ENCODE peak calls at places on chromosomes 2 and 18, in seven cellular contexts. One of them, this sample, is unnamed.

GRCh38 chr2:108907822-108908716 is 81.0 kb downstream of the EDAR start:
- DNase-seq in right cardiac atrium: no peak
- DNase-seq in iPS DF 6.9: no peak
- DNase-seq in fibroblast of lung: no peak
- DNase-seq in psoas muscle: no peak
- DNase-seq in NT2/D1: no peak
- DNase-seq in OCI-LY7: no peak
- DNase-seq in this sample: no peak

GRCh38 chr18:59988098-59988706 is 88.4 kb downstream of the PMAIP1 start:
- DNase-seq in iPS DF 6.9: no peak
- DNase-seq in psoas muscle: peak; percentile 29
- DNase-seq in fibroblast of lung: peak; percentile 81
- DNase-seq in OCI-LY7: peak; percentile 53
- DNase-seq in NT2/D1: peak; percentile 20
- DNase-seq in right cardiac atrium: no peak
- DNase-seq in this sample: peak; percentile 49

GRCh38 chr2:206353685-206354084 is 79.2 kb downstream of the ZDBF2 start:
- DNase-seq in iPS DF 6.9: no peak
- DNase-seq in right cardiac atrium: no peak
- DNase-seq in fibroblast of lung: no peak
- DNase-seq in NT2/D1: no peak
- DNase-seq in OCI-LY7: peak; percentile 11
- DNase-seq in psoas muscle: no peak
- DNase-seq in this sample: no peak

GRCh38 chr2:164220250-164220649 is 401.0 kb downstream of the GRB14 start:
- DNase-seq in fibroblast of lung: no peak
- DNase-seq in iPS DF 6.9: no peak
- DNase-seq in psoas muscle: no peak
- DNase-seq in OCI-LY7: no peak
- DNase-seq in right cardiac atrium: no peak
- DNase-seq in NT2/D1: no peak
- DNase-seq in this sample: no peak

GRCh38 chr2:194491409-194492115 is 1165.5 kb upstream of the SLC39A10 start:
- DNase-seq in fibroblast of lung: no peak
- DNase-seq in OCI-LY7: no peak
- DNase-seq in psoas muscle: no peak
- DNase-seq in right cardiac atrium: no peak
- DNase-seq in iPS DF 6.9: no peak
- DNase-seq in NT2/D1: no peak
- DNase-seq in this sample: no peak

GRCh38 chr18:38923136-38923535 is 1357.5 kb upstream of the CELF4 start:
- DNase-seq in psoas muscle: no peak
- DNase-seq in NT2/D1: no peak
- DNase-seq in fibroblast of lung: no peak
- DNase-seq in iPS DF 6.9: no peak
- DNase-seq in OCI-LY7: no peak
- DNase-seq in right cardiac atrium: no peak
- DNase-seq in this sample: no peak

GRCh38 chr18:41647914-41648313 is 307.1 kb upstream of the PIK3C3 start:
- DNase-seq in fibroblast of lung: no peak
- DNase-seq in iPS DF 6.9: no peak
- DNase-seq in OCI-LY7: no peak
- DNase-seq in right cardiac atrium: no peak
- DNase-seq in NT2/D1: no peak
- DNase-seq in psoas muscle: no peak
- DNase-seq in this sample: no peak

GRCh38 chr2:9423922-9424272 is 443 bp downstream of the CPSF3 start:
- DNase-seq in psoas muscle: no peak
- DNase-seq in fibroblast of lung: peak; percentile 28
- DNase-seq in NT2/D1: no peak
- DNase-seq in iPS DF 6.9: no peak
- DNase-seq in right cardiac atrium: no peak
- DNase-seq in OCI-LY7: peak; percentile 61
- DNase-seq in this sample: no peak

GRCh38 chr2:55743583-55743982 is 49.9 kb upstream of the PNPT1 start:
- DNase-seq in NT2/D1: no peak
- DNase-seq in OCI-LY7: no peak
- DNase-seq in fibroblast of lung: peak; percentile 22
- DNase-seq in right cardiac atrium: no peak
- DNase-seq in iPS DF 6.9: no peak
- DNase-seq in psoas muscle: no peak
- DNase-seq in this sample: no peak

GRCh38 chr18:57789105-57789504 is 14.0 kb downstream of the ATP8B1 start:
- DNase-seq in iPS DF 6.9: no peak
- DNase-seq in NT2/D1: no peak
- DNase-seq in psoas muscle: no peak
- DNase-seq in fibroblast of lung: peak; percentile 91
- DNase-seq in right cardiac atrium: no peak
- DNase-seq in OCI-LY7: no peak
- DNase-seq in this sample: peak; percentile 73

GRCh38 chr2:196160101-196160500 is 11.3 kb downstream of the STK17B start:
- DNase-seq in NT2/D1: no peak
- DNase-seq in psoas muscle: no peak
- DNase-seq in iPS DF 6.9: no peak
- DNase-seq in OCI-LY7: peak; percentile 91
- DNase-seq in fibroblast of lung: peak; percentile 96
- DNase-seq in right cardiac atrium: no peak
- DNase-seq in this sample: peak; percentile 62

GRCh38 chr2:4353668-4354067 is 650.3 kb downstream of the DCDC2C start:
- DNase-seq in fibroblast of lung: no peak
- DNase-seq in psoas muscle: no peak
- DNase-seq in OCI-LY7: no peak
- DNase-seq in right cardiac atrium: no peak
- DNase-seq in NT2/D1: no peak
- DNase-seq in iPS DF 6.9: no peak
- DNase-seq in this sample: no peak

GRCh38 chr2:42905341-42906114 is 113.1 kb upstream of the HAAO start:
- DNase-seq in fibroblast of lung: no peak
- DNase-seq in OCI-LY7: no peak
- DNase-seq in iPS DF 6.9: no peak
- DNase-seq in right cardiac atrium: peak; percentile 77
- DNase-seq in NT2/D1: no peak
- DNase-seq in psoas muscle: peak; percentile 44
- DNase-seq in this sample: no peak

GRCh38 chr18:79687806-79688205 is 8.2 kb downstream of the CTDP1 start:
- DNase-seq in psoas muscle: no peak
- DNase-seq in fibroblast of lung: peak; percentile 46
- DNase-seq in OCI-LY7: no peak
- DNase-seq in iPS DF 6.9: no peak
- DNase-seq in right cardiac atrium: no peak
- DNase-seq in NT2/D1: no peak
- DNase-seq in this sample: no peak

GRCh38 chr2:113186421-113186820 is 12.7 kb downstream of the PSD4 start:
- DNase-seq in fibroblast of lung: no peak
- DNase-seq in psoas muscle: no peak
- DNase-seq in right cardiac atrium: no peak
- DNase-seq in NT2/D1: no peak
- DNase-seq in iPS DF 6.9: no peak
- DNase-seq in OCI-LY7: no peak
- DNase-seq in this sample: no peak

DNA sequence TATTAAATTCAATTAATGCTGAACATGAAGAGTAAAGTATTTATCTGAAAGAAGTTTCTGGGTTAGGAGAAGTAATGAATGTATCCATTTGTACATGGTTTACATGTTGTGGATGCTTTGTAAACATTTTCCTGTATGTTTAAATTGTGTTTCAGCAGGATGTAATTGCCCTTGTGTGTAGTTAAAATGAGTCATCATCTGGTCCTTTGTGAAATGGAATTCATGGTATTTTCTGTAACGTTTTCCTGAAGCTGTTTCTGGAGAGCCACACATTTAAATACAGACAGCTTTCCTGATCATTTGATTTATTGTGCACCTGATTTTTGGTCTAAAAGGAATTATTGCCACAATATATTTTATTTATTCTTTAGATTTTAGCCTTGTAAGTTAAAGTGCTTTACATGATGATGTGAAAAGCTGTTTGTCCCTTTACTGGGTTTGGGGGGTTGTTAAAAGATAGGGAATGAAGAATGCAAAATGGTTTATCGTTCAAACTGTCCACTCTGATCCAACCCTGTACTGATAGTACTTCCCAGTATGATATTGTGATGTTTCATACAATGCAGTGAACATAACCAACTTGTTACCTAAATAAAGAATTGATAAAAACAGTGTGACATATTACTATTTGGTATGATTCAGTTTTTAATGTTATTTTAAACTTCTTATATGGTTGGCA is 41.7 kb upstream of the SLC3A1 start:
- DNase-seq in OCI-LY7: no peak
- DNase-seq in fibroblast of lung: peak; percentile 56
- DNase-seq in iPS DF 6.9: no peak
- DNase-seq in right cardiac atrium: no peak
- DNase-seq in psoas muscle: no peak
- DNase-seq in NT2/D1: peak; percentile 38
- DNase-seq in this sample: no peak
- H3K4me1 ChIP-seq in OCI-LY7: peaks cover 18% of the 10 kb centered on the region
- H3K4me1 ChIP-seq in fibroblast of lung: peaks cover 3% of the 10 kb centered on the region
- H3K4me1 ChIP-seq in iPS DF 6.9: no peaks in the 10 kb centered on the region
- H3K4me1 ChIP-seq in right cardiac atrium: no peaks in the 10 kb centered on the region
- H3K4me1 ChIP-seq in psoas muscle: no peaks in the 10 kb centered on the region
- H3K4me1 ChIP-seq in NT2/D1: no peaks in the 10 kb centered on the region
- H3K4me1 ChIP-seq in this sample: no peaks in the 10 kb centered on the region

DNA sequence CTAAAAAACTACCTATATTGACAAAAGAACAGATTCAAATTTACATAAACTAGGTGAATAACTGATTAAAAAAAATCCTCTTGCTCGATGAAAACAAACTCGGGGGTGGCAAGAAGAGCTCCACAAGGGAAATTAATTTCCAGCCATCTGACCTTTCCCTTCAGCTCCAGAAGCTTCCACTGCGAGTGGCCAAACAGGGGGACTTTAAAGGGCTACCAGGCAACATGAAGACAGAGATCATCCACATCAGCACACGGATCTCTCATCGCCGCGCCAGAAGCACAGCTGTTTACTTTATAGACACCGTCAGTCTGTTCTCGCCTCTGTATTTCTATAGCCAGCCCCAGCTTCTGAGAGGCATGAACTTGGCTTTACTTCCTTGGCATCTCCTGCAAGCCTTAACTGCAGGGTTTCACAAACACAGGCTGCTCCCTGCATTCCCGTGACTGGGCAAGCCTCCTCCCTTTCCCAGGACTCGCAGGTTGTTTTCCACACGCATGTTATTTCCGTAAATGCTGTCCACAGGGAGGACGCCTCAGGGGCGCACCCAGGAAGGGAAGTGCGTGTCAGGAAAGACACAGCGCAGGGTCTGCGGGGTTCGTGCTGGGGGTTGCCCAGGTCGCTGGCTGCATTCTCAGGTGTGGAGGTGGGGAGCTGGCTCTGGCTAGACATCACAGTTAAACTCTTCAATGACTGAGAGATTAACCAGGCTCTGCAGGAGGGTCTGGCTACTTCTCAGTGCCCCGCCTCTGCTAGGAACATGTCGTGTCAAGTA is 85.0 kb downstream of the USP40 start:
- DNase-seq in OCI-LY7: no peak
- DNase-seq in psoas muscle: no peak
- DNase-seq in iPS DF 6.9: no peak
- DNase-seq in right cardiac atrium: no peak
- DNase-seq in NT2/D1: no peak
- DNase-seq in fibroblast of lung: peak; percentile 17
- DNase-seq in this sample: no peak
- H3K4me1 ChIP-seq in OCI-LY7: no peaks in the 10 kb centered on the region
- H3K4me1 ChIP-seq in psoas muscle: peaks cover 21% of the 10 kb centered on the region
- H3K4me1 ChIP-seq in iPS DF 6.9: no peaks in the 10 kb centered on the region
- H3K4me1 ChIP-seq in right cardiac atrium: no peaks in the 10 kb centered on the region
- H3K4me1 ChIP-seq in NT2/D1: no peaks in the 10 kb centered on the region
- H3K4me1 ChIP-seq in fibroblast of lung: peaks cover 5% of the 10 kb centered on the region
- H3K4me1 ChIP-seq in this sample: no peaks in the 10 kb centered on the region

GRCh38 chr18:13617826-13618515 is 108.4 kb downstream of the FAM210A start:
- DNase-seq in fibroblast of lung: no peak
- DNase-seq in OCI-LY7: peak; percentile 40
- DNase-seq in right cardiac atrium: no peak
- DNase-seq in psoas muscle: no peak
- DNase-seq in iPS DF 6.9: no peak
- DNase-seq in NT2/D1: no peak
- DNase-seq in this sample: no peak

GRCh38 chr18:13619505-13620205 is 106.7 kb downstream of the FAM210A start:
- DNase-seq in NT2/D1: no peak
- DNase-seq in OCI-LY7: no peak
- DNase-seq in iPS DF 6.9: no peak
- DNase-seq in psoas muscle: no peak
- DNase-seq in fibroblast of lung: no peak
- DNase-seq in right cardiac atrium: no peak
- DNase-seq in this sample: no peak

GRCh38 chr18:13620818-13621445 is 105.4 kb downstream of the FAM210A start:
- DNase-seq in NT2/D1: no peak
- DNase-seq in OCI-LY7: no peak
- DNase-seq in right cardiac atrium: no peak
- DNase-seq in psoas muscle: no peak
- DNase-seq in iPS DF 6.9: no peak
- DNase-seq in fibroblast of lung: no peak
- DNase-seq in this sample: no peak

GRCh38 chr18:13620206-13620672 is 106.1 kb downstream of the FAM210A start:
- DNase-seq in OCI-LY7: no peak
- DNase-seq in psoas muscle: no peak
- DNase-seq in fibroblast of lung: no peak
- DNase-seq in right cardiac atrium: no peak
- DNase-seq in iPS DF 6.9: no peak
- DNase-seq in NT2/D1: no peak
- DNase-seq in this sample: no peak

GRCh38 chr18:13618760-13619438 is 107.5 kb downstream of the FAM210A start:
- DNase-seq in iPS DF 6.9: no peak
- DNase-seq in right cardiac atrium: no peak
- DNase-seq in NT2/D1: no peak
- DNase-seq in psoas muscle: no peak
- DNase-seq in OCI-LY7: no peak
- DNase-seq in fibroblast of lung: no peak
- DNase-seq in this sample: no peak
- H3K4me1 ChIP-seq in iPS DF 6.9: no peaks in the 10 kb centered on the region
- H3K4me1 ChIP-seq in right cardiac atrium: peaks cover 2% of the 10 kb centered on the region
- H3K4me1 ChIP-seq in NT2/D1: peaks cover 5% of the 10 kb centered on the region
- H3K4me1 ChIP-seq in psoas muscle: peaks cover 16% of the 10 kb centered on the region
- H3K4me1 ChIP-seq in OCI-LY7: peaks cover 46% of the 10 kb centered on the region
- H3K4me1 ChIP-seq in fibroblast of lung: no peaks in the 10 kb centered on the region
- H3K4me1 ChIP-seq in this sample: no peaks in the 10 kb centered on the region

GRCh38 chr2:68726608-68727367 is 7.8 kb upstream of the ARHGAP25 start:
- DNase-seq in OCI-LY7: peak; percentile 94
- DNase-seq in right cardiac atrium: peak; percentile 47
- DNase-seq in psoas muscle: no peak
- DNase-seq in NT2/D1: no peak
- DNase-seq in iPS DF 6.9: no peak
- DNase-seq in fibroblast of lung: no peak
- DNase-seq in this sample: peak; percentile 63

GRCh38 chr2:68727698-68728375 is 6.8 kb upstream of the ARHGAP25 start:
- DNase-seq in OCI-LY7: no peak
- DNase-seq in right cardiac atrium: no peak
- DNase-seq in NT2/D1: no peak
- DNase-seq in iPS DF 6.9: no peak
- DNase-seq in fibroblast of lung: no peak
- DNase-seq in psoas muscle: no peak
- DNase-seq in this sample: no peak

GRCh38 chr2:68722712-68723111 is 11.9 kb upstream of the ARHGAP25 start:
- DNase-seq in right cardiac atrium: no peak
- DNase-seq in OCI-LY7: peak; percentile 53
- DNase-seq in iPS DF 6.9: no peak
- DNase-seq in NT2/D1: no peak
- DNase-seq in fibroblast of lung: no peak
- DNase-seq in psoas muscle: no peak
- DNase-seq in this sample: no peak

GRCh38 chr2:68721482-68722071 is 13.0 kb upstream of the ARHGAP25 start:
- DNase-seq in OCI-LY7: peak; percentile 73
- DNase-seq in iPS DF 6.9: no peak
- DNase-seq in NT2/D1: no peak
- DNase-seq in fibroblast of lung: no peak
- DNase-seq in right cardiac atrium: no peak
- DNase-seq in psoas muscle: no peak
- DNase-seq in this sample: peak; percentile 41

GRCh38 chr2:68726100-68726499 is 8.5 kb upstream of the ARHGAP25 start:
- DNase-seq in NT2/D1: no peak
- DNase-seq in right cardiac atrium: no peak
- DNase-seq in fibroblast of lung: no peak
- DNase-seq in psoas muscle: no peak
- DNase-seq in OCI-LY7: no peak
- DNase-seq in iPS DF 6.9: no peak
- DNase-seq in this sample: no peak
- H3K4me1 ChIP-seq in NT2/D1: no peaks in the 10 kb centered on the region
- H3K4me1 ChIP-seq in right cardiac atrium: no peaks in the 10 kb centered on the region
- H3K4me1 ChIP-seq in fibroblast of lung: peaks cover 2% of the 10 kb centered on the region
- H3K4me1 ChIP-seq in psoas muscle: no peaks in the 10 kb centered on the region
- H3K4me1 ChIP-seq in OCI-LY7: peaks cover 75% of the 10 kb centered on the region
- H3K4me1 ChIP-seq in iPS DF 6.9: no peaks in the 10 kb centered on the region
- H3K4me1 ChIP-seq in this sample: no peaks in the 10 kb centered on the region